ENCODE peak calls at places on chromosomes 6 and 20, in six cellular contexts. One of them, this sample, is unnamed. For H3K27me3, the result is how much of the 10 kb centered on the place peaks cover.

GRCh38 chr6:112618796-112619195 is 271.7 kb downstream of the RFPL4B start:
- DNase-seq in breast epithelium: no peak
- DNase-seq in stomach: no peak
- DNase-seq in suprapubic skin: no peak
- DNase-seq in HepG2: no peak
- DNase-seq in transverse colon: no peak
- DNase-seq in this sample: no peak

GRCh38 chr20:17226410-17227198 is at the start of gene PCSK2:
- DNase-seq in HepG2: no peak
- DNase-seq in stomach: peak
- DNase-seq in breast epithelium: no peak
- DNase-seq in transverse colon: peak
- DNase-seq in suprapubic skin: no peak
- DNase-seq in this sample: no peak

GRCh38 chr6:161346717-161347504 is 73.0 kb upstream of the AGPAT4 start:
- DNase-seq in transverse colon: no peak
- DNase-seq in suprapubic skin: no peak
- DNase-seq in breast epithelium: no peak
- DNase-seq in HepG2: no peak
- DNase-seq in stomach: no peak
- DNase-seq in this sample: no peak

GRCh38 chr6:5466459-5466858 is 205.1 kb downstream of the FARS2 start:
- DNase-seq in breast epithelium: no peak
- DNase-seq in stomach: no peak
- DNase-seq in HepG2: no peak
- DNase-seq in transverse colon: no peak
- DNase-seq in suprapubic skin: no peak
- DNase-seq in this sample: no peak

GRCh38 chr6:10837692-10837996 is 695 bp downstream of the MAK start:
- DNase-seq in stomach: no peak
- DNase-seq in suprapubic skin: no peak
- DNase-seq in breast epithelium: no peak
- DNase-seq in HepG2: no peak
- DNase-seq in transverse colon: no peak
- DNase-seq in this sample: no peak

GRCh38 chr6:134299236-134299635 is 18.7 kb downstream of the SGK1 start:
- DNase-seq in HepG2: peak
- DNase-seq in transverse colon: no peak
- DNase-seq in stomach: peak
- DNase-seq in breast epithelium: no peak
- DNase-seq in suprapubic skin: no peak
- DNase-seq in this sample: no peak

GRCh38 chr6:24520929-24521546 is 26.3 kb downstream of the ALDH5A1 start:
- DNase-seq in breast epithelium: no peak
- DNase-seq in suprapubic skin: no peak
- DNase-seq in stomach: peak
- DNase-seq in transverse colon: peak
- DNase-seq in HepG2: peak
- DNase-seq in this sample: no peak

GRCh38 chr6:128005009-128005408 is 104.2 kb upstream of the THEMIS start:
- DNase-seq in breast epithelium: no peak
- DNase-seq in transverse colon: no peak
- DNase-seq in stomach: no peak
- DNase-seq in suprapubic skin: no peak
- DNase-seq in HepG2: no peak
- DNase-seq in this sample: no peak

GRCh38 chr6:145486306-145486705 is 249.0 kb downstream of the EPM2A start:
- DNase-seq in HepG2: no peak
- DNase-seq in stomach: no peak
- DNase-seq in transverse colon: no peak
- DNase-seq in breast epithelium: no peak
- DNase-seq in suprapubic skin: no peak
- DNase-seq in this sample: no peak

GRCh38 chr20:41480054-41480770 is 113.6 kb upstream of the EMILIN3 start:
- DNase-seq in transverse colon: no peak
- DNase-seq in stomach: no peak
- DNase-seq in HepG2: no peak
- DNase-seq in suprapubic skin: no peak
- DNase-seq in breast epithelium: no peak
- DNase-seq in this sample: no peak

GRCh38 chr6:32625137-32625536 is 12.1 kb upstream of the HLA-DQA1 start:
- DNase-seq in transverse colon: no peak
- DNase-seq in suprapubic skin: no peak
- DNase-seq in breast epithelium: no peak
- DNase-seq in stomach: no peak
- DNase-seq in HepG2: no peak
- DNase-seq in this sample: no peak

GRCh38 chr6:34132486-34133185 is 13.3 kb downstream of the GRM4 start:
- DNase-seq in suprapubic skin: no peak
- DNase-seq in stomach: no peak
- DNase-seq in transverse colon: no peak
- DNase-seq in HepG2: peak
- DNase-seq in breast epithelium: no peak
- DNase-seq in this sample: no peak

GRCh38 chr6:134908906-134909516 is 40.9 kb downstream of the ALDH8A1 start:
- DNase-seq in HepG2: peak
- DNase-seq in transverse colon: peak
- DNase-seq in breast epithelium: no peak
- DNase-seq in suprapubic skin: peak
- DNase-seq in stomach: peak
- DNase-seq in this sample: peak

GRCh38 chr6:40896696-40897095 is 142.3 kb downstream of the UNC5CL start:
- DNase-seq in suprapubic skin: no peak
- DNase-seq in transverse colon: no peak
- DNase-seq in HepG2: peak
- DNase-seq in stomach: no peak
- DNase-seq in breast epithelium: no peak
- DNase-seq in this sample: no peak

GRCh38 chr6:68723128-68723527 is 88.0 kb downstream of the ADGRB3 start:
- DNase-seq in transverse colon: no peak
- DNase-seq in HepG2: no peak
- DNase-seq in suprapubic skin: no peak
- DNase-seq in stomach: no peak
- DNase-seq in breast epithelium: no peak
- DNase-seq in this sample: no peak

GRCh38 chr6:43938178-43939101 is 168.4 kb downstream of the VEGFA start:
- DNase-seq in transverse colon: no peak
- DNase-seq in suprapubic skin: peak
- DNase-seq in HepG2: no peak
- DNase-seq in stomach: no peak
- DNase-seq in breast epithelium: no peak
- DNase-seq in this sample: peak

GRCh38 chr20:51402201-51402600 is 140.3 kb downstream of the NFATC2 start:
- DNase-seq in suprapubic skin: no peak
- DNase-seq in stomach: no peak
- DNase-seq in HepG2: no peak
- DNase-seq in transverse colon: peak
- DNase-seq in breast epithelium: no peak
- DNase-seq in this sample: no peak

GRCh38 chr20:25459111-25459830 is 51.8 kb downstream of the GINS1 start:
- DNase-seq in stomach: no peak
- DNase-seq in breast epithelium: no peak
- DNase-seq in transverse colon: no peak
- DNase-seq in HepG2: no peak
- DNase-seq in suprapubic skin: no peak
- DNase-seq in this sample: no peak

GRCh38 chr6:44926556-44926955 is 401.6 kb upstream of the RUNX2 start:
- DNase-seq in breast epithelium: no peak
- DNase-seq in suprapubic skin: no peak
- DNase-seq in HepG2: no peak
- DNase-seq in transverse colon: no peak
- DNase-seq in stomach: no peak
- DNase-seq in this sample: no peak

GRCh38 chr20:19784511-19785172 is 26.6 kb downstream of the RIN2 start:
- DNase-seq in breast epithelium: peak
- DNase-seq in stomach: peak
- DNase-seq in transverse colon: peak
- DNase-seq in HepG2: peak
- DNase-seq in suprapubic skin: peak
- DNase-seq in this sample: no peak

GRCh38 chr6:105983763-105984162 is 102.4 kb upstream of the PRDM1 start:
- DNase-seq in HepG2: no peak
- DNase-seq in suprapubic skin: no peak
- DNase-seq in breast epithelium: no peak
- DNase-seq in transverse colon: no peak
- DNase-seq in stomach: no peak
- DNase-seq in this sample: no peak

GRCh38 chr6:143325379-143326140 is 124.9 kb downstream of the ADAT2 start:
- DNase-seq in stomach: no peak
- DNase-seq in HepG2: no peak
- DNase-seq in transverse colon: no peak
- DNase-seq in breast epithelium: no peak
- DNase-seq in suprapubic skin: no peak
- DNase-seq in this sample: no peak

DNA sequence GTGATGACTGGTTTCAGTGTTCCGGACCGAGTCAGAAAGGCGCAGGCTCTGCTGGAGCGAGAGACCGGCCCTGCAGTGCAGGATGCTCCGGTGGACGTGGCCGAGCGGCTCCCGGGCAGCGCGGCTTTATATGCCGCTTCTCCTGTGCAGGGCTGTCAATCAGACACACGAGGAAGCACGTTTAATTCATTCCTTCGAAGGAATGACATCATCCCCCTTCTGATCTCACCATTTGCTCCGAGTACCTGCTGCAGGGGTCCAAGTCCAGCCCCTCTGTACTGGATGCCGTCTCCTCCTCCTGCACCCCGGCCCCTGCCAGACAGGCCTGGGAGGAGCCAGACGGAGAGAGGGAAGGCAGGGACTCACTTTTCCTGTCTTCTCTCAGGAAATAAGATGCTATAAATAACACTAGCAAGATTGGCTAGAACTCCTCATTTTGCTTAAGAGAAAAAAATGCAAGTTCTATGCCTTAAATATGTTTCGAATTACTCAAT is at the start of gene THBS2:
- DNase-seq in suprapubic skin: peak
- DNase-seq in transverse colon: peak
- DNase-seq in HepG2: no peak
- DNase-seq in breast epithelium: no peak
- DNase-seq in stomach: no peak
- DNase-seq in this sample: no peak
- TF ChIP-seq POLR2A in suprapubic skin: peak
- TF ChIP-seq POLR2A in transverse colon: peak
- TF ChIP-seq POLR2A in HepG2: no peak
- TF ChIP-seq POLR2A in breast epithelium: peak
- TF ChIP-seq POLR2A in stomach: no peak
- TF ChIP-seq POLR2A in this sample: no peak

DNA sequence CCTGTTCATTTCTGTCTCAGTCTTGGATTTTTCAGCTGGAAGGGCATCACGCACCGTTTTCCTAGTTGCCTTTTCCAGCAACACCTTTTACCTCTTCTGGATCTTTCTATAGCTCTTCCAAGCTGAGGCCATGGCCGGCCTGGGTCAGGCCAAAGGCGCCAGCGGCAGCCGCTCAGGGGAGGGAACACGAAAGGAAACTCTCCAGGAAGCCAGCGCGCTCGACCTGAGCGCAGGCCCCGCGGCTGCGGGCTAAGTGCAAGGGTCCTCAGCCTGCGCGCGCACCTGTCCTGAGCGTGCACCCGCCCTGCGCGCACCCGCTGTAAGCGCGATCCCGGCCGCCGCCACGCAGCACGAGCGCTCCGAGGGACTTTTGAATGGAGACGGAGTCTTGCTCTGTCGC is 43.8 kb upstream of the TMEM181 start:
- DNase-seq in breast epithelium: no peak
- DNase-seq in transverse colon: no peak
- DNase-seq in HepG2: no peak
- DNase-seq in suprapubic skin: no peak
- DNase-seq in stomach: no peak
- DNase-seq in this sample: no peak
- H3K27me3 ChIP-seq in breast epithelium: under half
- H3K27me3 ChIP-seq in transverse colon: under half
- H3K27me3 ChIP-seq in HepG2: under half
- H3K27me3 ChIP-seq in suprapubic skin: under half
- H3K27me3 ChIP-seq in stomach: under half
- H3K27me3 ChIP-seq in this sample: under half

GRCh38 chr20:5061209-5061608 is 58.5 kb downstream of the PCNA start:
- DNase-seq in stomach: no peak
- DNase-seq in breast epithelium: no peak
- DNase-seq in suprapubic skin: no peak
- DNase-seq in HepG2: peak
- DNase-seq in transverse colon: no peak
- DNase-seq in this sample: no peak

GRCh38 chr20:5069141-5069806 is 50.5 kb downstream of the PCNA start:
- DNase-seq in transverse colon: no peak
- DNase-seq in HepG2: no peak
- DNase-seq in stomach: no peak
- DNase-seq in breast epithelium: no peak
- DNase-seq in suprapubic skin: no peak
- DNase-seq in this sample: no peak

GRCh38 chr20:5070081-5070480 is 49.7 kb downstream of the PCNA start:
- DNase-seq in breast epithelium: no peak
- DNase-seq in stomach: no peak
- DNase-seq in HepG2: no peak
- DNase-seq in transverse colon: no peak
- DNase-seq in suprapubic skin: no peak
- DNase-seq in this sample: no peak

GRCh38 chr20:5067877-5068276 is 51.9 kb downstream of the PCNA start:
- DNase-seq in suprapubic skin: no peak
- DNase-seq in transverse colon: no peak
- DNase-seq in HepG2: no peak
- DNase-seq in breast epithelium: no peak
- DNase-seq in stomach: no peak
- DNase-seq in this sample: no peak

DNA sequence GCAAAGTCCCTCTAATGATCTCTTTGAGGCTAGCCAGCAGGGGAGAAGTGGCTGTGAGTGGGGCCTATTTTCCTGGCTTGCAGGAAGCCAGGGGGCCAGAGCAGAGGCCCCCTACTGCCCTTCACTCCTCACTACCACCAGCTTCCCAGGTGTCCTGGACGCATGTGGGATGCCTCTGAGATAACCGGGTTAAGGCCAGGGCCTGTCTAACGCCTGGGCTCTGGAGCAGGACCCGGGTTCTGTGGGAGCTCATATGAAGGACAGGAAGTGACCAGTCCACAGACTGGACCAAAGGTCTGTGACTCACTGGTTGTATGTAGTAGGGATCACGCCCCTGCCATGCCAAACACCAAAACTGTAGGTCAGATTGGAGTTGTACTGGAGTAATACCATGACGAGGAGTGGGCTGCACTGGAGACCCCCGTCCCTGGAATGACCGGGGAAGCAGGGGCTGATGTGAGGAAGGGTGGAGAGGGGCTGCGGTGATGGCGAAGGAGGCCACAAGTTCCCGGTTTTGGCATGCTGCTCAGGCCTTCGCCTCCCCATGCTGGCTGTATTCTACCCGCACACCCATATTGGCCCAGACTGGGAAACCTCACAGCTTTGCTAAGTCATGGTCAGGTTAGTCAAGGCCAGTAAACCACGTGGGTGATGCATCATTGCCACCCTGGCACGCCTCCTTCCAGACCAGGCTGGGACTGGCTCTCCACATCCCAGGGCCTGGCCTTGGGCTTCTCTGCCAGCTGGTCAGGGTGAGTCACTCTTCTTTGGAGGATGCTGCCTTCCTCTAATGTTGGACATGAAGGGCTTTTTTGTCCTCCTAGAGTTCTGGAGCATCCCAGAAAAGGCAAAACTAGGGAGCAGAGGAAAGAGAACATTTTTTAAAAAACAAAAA is 54.0 kb downstream of the PCNA start:
- DNase-seq in HepG2: peak
- DNase-seq in stomach: peak
- DNase-seq in transverse colon: peak
- DNase-seq in breast epithelium: no peak
- DNase-seq in suprapubic skin: peak
- DNase-seq in this sample: no peak
- TF ChIP-seq POLR2AphosphoS5 in HepG2: no peak
- TF ChIP-seq POLR2AphosphoS5 in stomach: peak
- TF ChIP-seq POLR2AphosphoS5 in transverse colon: no peak
- TF ChIP-seq POLR2AphosphoS5 in breast epithelium: no peak
- TF ChIP-seq POLR2AphosphoS5 in suprapubic skin: no peak
- TF ChIP-seq POLR2AphosphoS5 in this sample: no peak

GRCh38 chr20:45890997-45891983 is at the start of the genes CTSA and NEURL2:
- DNase-seq in transverse colon: peak
- DNase-seq in HepG2: peak
- DNase-seq in suprapubic skin: peak
- DNase-seq in stomach: peak
- DNase-seq in breast epithelium: peak
- DNase-seq in this sample: no peak
- TF ChIP-seq POLR2A in transverse colon: peak
- TF ChIP-seq POLR2A in HepG2: peak
- TF ChIP-seq POLR2A in suprapubic skin: peak
- TF ChIP-seq POLR2A in stomach: no peak
- TF ChIP-seq POLR2A in breast epithelium: no peak
- TF ChIP-seq POLR2A in this sample: no peak